ENCODE peak calls at places on chromosome 13, in eight cellular contexts. M is tibial nerve; N is left ventricle myocardium inferior; Y is naive thymus-derived CD4-positive, alpha-beta T cell; U is heart left ventricle; H is cardiac muscle cell; K is sigmoid colon; B is PC-3. J is an unnamed sample.

GRCh38 chr13:51538626-51539179 is 45.6 kb upstream of the WDFY2 start:
- DNase-seq in U (no peak), M (no peak), B (no peak), K (no peak), N (no peak), H (no peak), Y (no peak), J (no peak)

GRCh38 chr13:44879452-44880058 is 109.7 kb downstream of the NUFIP1 start:
- DNase-seq in B (peak; percentile 50), H (peak; percentile 77), U (no peak), M (no peak), K (no peak), Y (no peak), N (no peak), J (no peak)

GRCh38 chr13:33307820-33308219 is 22.3 kb upstream of the STARD13 start:
- DNase-seq in Y (no peak), M (no peak), K (no peak), H (peak; percentile 40), N (no peak), B (no peak), U (no peak), J (no peak)

GRCh38 chr13:113764793-113765190 is 5.8 kb downstream of the TMEM255B start:
- DNase-seq in K (peak; percentile 30), H (no peak), B (no peak), U (no peak), Y (no peak), N (no peak), M (no peak), J (peak; percentile 34)

GRCh38 chr13:109941221-109941620 is 154.8 kb upstream of the IRS2 start:
- DNase-seq in B (no peak), H (no peak), U (no peak), Y (no peak), M (no peak), K (no peak), N (no peak), J (no peak)

GRCh38 chr13:114285166-114285808 is 3.9 kb downstream of the UPF3A start:
- DNase-seq in U (no peak), K (no peak), M (no peak), H (no peak), B (peak; percentile 33), N (no peak), Y (no peak), J (no peak)

GRCh38 chr13:110308377-110309158 is 1.5 kb downstream of the COL4A2 start:
- DNase-seq in B (peak; percentile 53), M (no peak), K (peak; percentile 85), H (peak; percentile 78), N (no peak), U (peak; percentile 50), Y (no peak), J (no peak)

GRCh38 chr13:82758056-82758455 is 1124.2 kb downstream of the SLITRK1 start:
- DNase-seq in U (no peak), Y (no peak), B (peak; percentile 48), H (peak; percentile 37), K (no peak), N (no peak), M (no peak), J (no peak)

GRCh38 chr13:25677956-25678355 is 306.2 kb downstream of the ATP8A2 start:
- DNase-seq in U (no peak), M (no peak), B (no peak), Y (no peak), K (no peak), N (no peak), H (no peak), J (no peak)

GRCh38 chr13:113650275-113650674 is 7.7 kb downstream of the ATP4B start:
- DNase-seq in H (no peak), Y (no peak), K (peak; percentile 42), M (peak; percentile 3), B (no peak), U (peak; percentile 14), N (peak; percentile 3), J (no peak)

GRCh38 chr13:76512676-76513277 is 373.4 kb downstream of the KCTD12 start:
- DNase-seq in Y (no peak), N (no peak), M (no peak), H (peak; percentile 76), B (peak; percentile 87), U (no peak), K (no peak), J (no peak)

GRCh38 chr13:41668130-41668757 is 210.9 kb downstream of the RGCC start:
- DNase-seq in H (peak; percentile 97), M (no peak), Y (peak; percentile 46), K (peak; percentile 83), N (no peak), B (peak; percentile 84), U (peak; percentile 65), J (peak; percentile 57)

GRCh38 chr13:32086791-32087441 is 55.3 kb downstream of the FRY start:
- DNase-seq in H (peak; percentile 13), N (no peak), K (no peak), U (no peak), Y (no peak), B (no peak), M (no peak), J (no peak)

GRCh38 chr13:41500501-41500900 is 43.2 kb downstream of the RGCC start:
- DNase-seq in U (no peak), N (peak; percentile 33), H (no peak), B (peak; percentile 39), K (no peak), M (no peak), Y (peak; percentile 47), J (no peak)

GRCh38 chr13:50646070-50646469 is 197.4 kb downstream of the DLEU7 start:
- DNase-seq in K (no peak), U (no peak), M (no peak), Y (no peak), H (no peak), N (no peak), B (no peak), J (no peak)

DNA sequence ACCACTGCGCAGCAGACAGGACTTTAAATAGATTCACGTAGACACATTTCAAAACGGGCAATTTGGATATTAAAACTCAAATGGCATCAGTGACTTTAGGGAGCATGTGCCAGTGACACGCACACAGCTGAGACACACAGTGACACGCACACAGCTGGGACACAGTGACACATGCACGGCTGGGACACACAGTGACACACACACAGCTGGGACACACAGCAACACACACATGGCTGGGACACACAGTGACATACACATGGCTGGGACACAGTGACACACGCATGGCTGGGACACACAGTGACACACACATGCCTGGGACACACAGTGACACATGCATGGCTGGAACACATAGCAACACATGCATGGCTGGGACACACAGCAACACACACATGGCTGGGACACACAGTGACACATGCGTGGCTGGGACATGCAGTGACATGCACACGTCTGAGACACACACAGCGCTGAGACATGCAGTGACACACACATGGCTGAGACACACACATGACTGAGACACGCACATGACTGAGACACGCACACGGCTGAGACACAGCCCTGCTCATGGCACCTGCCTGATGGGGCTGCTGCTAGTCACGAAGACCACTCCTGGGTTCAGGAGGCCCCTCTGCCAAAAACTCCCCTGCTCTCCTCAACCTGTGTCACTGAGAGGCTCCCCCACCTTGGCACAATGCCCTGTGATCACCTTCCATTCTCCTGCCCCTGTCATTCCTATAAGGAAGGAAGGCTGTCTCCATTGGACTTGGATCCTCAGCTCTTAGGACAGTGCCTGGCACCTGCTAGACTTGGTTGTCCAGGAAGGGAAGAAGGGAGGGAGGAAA is 52.5 kb downstream of the SOX1 start:
- DNase-seq in K (peak; percentile 42), Y (no peak), H (no peak), N (no peak), B (no peak), M (no peak), U (no peak), J (peak; percentile 53)
- H3K9me3 ChIP-seq in K (no peaks in the 10 kb centered on the region), Y (no peaks in the 10 kb centered on the region), H (no peaks in the 10 kb centered on the region), N (no peaks in the 10 kb centered on the region), B (no peaks in the 10 kb centered on the region), M (no peaks in the 10 kb centered on the region), U (no peaks in the 10 kb centered on the region), J (no peaks in the 10 kb centered on the region)

GRCh38 chr13:89751537-89751936 is 1596.0 kb upstream of the MIR17HG start:
- DNase-seq in M (no peak), N (no peak), B (no peak), K (no peak), Y (no peak), H (no peak), U (no peak), J (no peak)

GRCh38 chr13:89750371-89750770 is 1597.1 kb upstream of the MIR17HG start:
- DNase-seq in K (no peak), U (no peak), H (no peak), B (no peak), Y (no peak), N (no peak), M (no peak), J (no peak)

GRCh38 chr13:89749888-89750287 is 1597.6 kb upstream of the MIR17HG start:
- DNase-seq in U (no peak), K (no peak), M (no peak), B (peak; percentile 25), Y (no peak), N (no peak), H (no peak), J (no peak)

GRCh38 chr13:89746554-89746953 is 1600.9 kb upstream of the MIR17HG start:
- DNase-seq in U (no peak), M (no peak), B (no peak), N (no peak), K (no peak), H (peak; percentile 3), Y (no peak), J (no peak)

GRCh38 chr13:89748716-89749115 is 1598.8 kb upstream of the MIR17HG start:
- DNase-seq in N (no peak), H (peak; percentile 2), K (no peak), U (no peak), B (no peak), M (no peak), Y (no peak), J (no peak)
- H3K4me3 ChIP-seq in N (no peak overlapping the region), H (no peak overlapping the region), K (no peak overlapping the region), U (no peak overlapping the region), B (no peak overlapping the region), M (no peak overlapping the region), Y (no peak overlapping the region), J (no peak overlapping the region)

GRCh38 chr13:48945626-48946025 is 30.1 kb upstream of the FNDC3A start:
- DNase-seq in B (no peak), U (no peak), H (no peak), Y (no peak), M (no peak), N (no peak), K (no peak), J (no peak)
- H3K4me1 ChIP-seq in B (no peaks in the 10 kb centered on the region), U (no peaks in the 10 kb centered on the region), H (peaks cover 3% of the 10 kb centered on the region), Y (no peaks in the 10 kb centered on the region), M (no peaks in the 10 kb centered on the region), N (no peaks in the 10 kb centered on the region), K (no peaks in the 10 kb centered on the region), J (no peaks in the 10 kb centered on the region)

DNA sequence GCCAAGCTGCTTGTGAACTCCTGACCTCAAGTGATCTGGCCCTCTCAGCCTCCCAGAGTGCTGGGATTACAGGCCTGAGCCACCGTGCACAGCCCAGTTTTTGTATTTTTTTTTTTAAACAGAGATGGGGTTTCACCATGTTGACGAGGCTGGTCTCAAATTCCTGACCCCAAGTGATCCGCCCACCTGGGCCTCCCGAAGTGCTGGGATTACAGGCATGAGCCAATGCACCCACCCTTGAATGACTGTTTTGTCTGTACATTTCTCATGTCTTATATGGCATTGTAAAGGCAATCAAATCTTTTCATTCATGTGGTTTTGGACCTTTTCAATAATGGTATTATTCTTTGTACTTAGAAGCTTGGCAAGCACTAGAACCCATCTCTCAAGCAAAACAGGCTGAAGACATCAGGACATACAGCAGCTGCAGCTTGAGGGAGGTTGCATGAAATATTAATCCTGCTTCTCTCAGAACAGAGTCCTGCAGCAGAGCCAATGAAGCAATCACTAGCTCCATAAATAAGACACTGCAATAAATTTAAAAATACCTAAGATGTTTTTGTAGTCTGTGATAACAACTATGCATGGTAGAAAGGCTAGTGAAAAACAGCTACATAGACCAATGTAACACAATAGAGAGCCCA is 209.9 kb downstream of the TUBA3C start:
- DNase-seq in H (no peak), B (no peak), Y (no peak), K (no peak), M (no peak), U (no peak), N (no peak), J (no peak)
- H3K9me3 ChIP-seq in H (peaks cover 7% of the 10 kb centered on the region), B (peaks cover 13% of the 10 kb centered on the region), Y (no peaks in the 10 kb centered on the region), K (no peaks in the 10 kb centered on the region), M (no peaks in the 10 kb centered on the region), U (no peaks in the 10 kb centered on the region), N (no peaks in the 10 kb centered on the region), J (no peaks in the 10 kb centered on the region)

J was measured in tibial artery.